ENCODE peak calls at places on chromosome 17, in ten cellular contexts. One of them, this sample, is unnamed.

GRCh38 chr17:10755592-10756127 is 25.8 kb upstream of the TMEM220 start:
- DNase-seq in CD4-positive, CD25-positive, alpha-beta regulatory T cell: no peak
- DNase-seq in AG04450: no peak
- DNase-seq in NCI-H1436: no peak
- DNase-seq in NCI-H1417: no peak
- DNase-seq in PC-3: no peak
- DNase-seq in caudate nucleus: no peak
- DNase-seq in frontal cortex: no peak
- DNase-seq in SK-MEL-5: no peak
- DNase-seq in GM20000: no peak
- DNase-seq in this sample: no peak

GRCh38 chr17:59161477-59161876 is 5.9 kb downstream of the PRR11 start:
- DNase-seq in CD4-positive, CD25-positive, alpha-beta regulatory T cell: no peak
- DNase-seq in SK-MEL-5: no peak
- DNase-seq in frontal cortex: no peak
- DNase-seq in NCI-H1436: no peak
- DNase-seq in GM20000: no peak
- DNase-seq in caudate nucleus: no peak
- DNase-seq in NCI-H1417: no peak
- DNase-seq in PC-3: no peak
- DNase-seq in AG04450: no peak
- DNase-seq in this sample: no peak

GRCh38 chr17:63974594-63975192 is 2.0 kb upstream of the SCN4A start:
- DNase-seq in GM20000: no peak
- DNase-seq in NCI-H1417: no peak
- DNase-seq in caudate nucleus: no peak
- DNase-seq in frontal cortex: no peak
- DNase-seq in SK-MEL-5: no peak
- DNase-seq in CD4-positive, CD25-positive, alpha-beta regulatory T cell: no peak
- DNase-seq in NCI-H1436: no peak
- DNase-seq in AG04450: no peak
- DNase-seq in PC-3: peak; percentile 95
- DNase-seq in this sample: peak; percentile 85

GRCh38 chr17:75260679-75261335 is 599 bp downstream of the GGA3 start:
- DNase-seq in NCI-H1436: no peak
- DNase-seq in caudate nucleus: no peak
- DNase-seq in PC-3: peak; percentile 20
- DNase-seq in frontal cortex: no peak
- DNase-seq in NCI-H1417: no peak
- DNase-seq in AG04450: no peak
- DNase-seq in GM20000: no peak
- DNase-seq in CD4-positive, CD25-positive, alpha-beta regulatory T cell: no peak
- DNase-seq in SK-MEL-5: no peak
- DNase-seq in this sample: peak; percentile 49

GRCh38 chr17:8204761-8205555 is 5.4 kb downstream of the AURKB start:
- DNase-seq in PC-3: no peak
- DNase-seq in CD4-positive, CD25-positive, alpha-beta regulatory T cell: no peak
- DNase-seq in SK-MEL-5: no peak
- DNase-seq in GM20000: no peak
- DNase-seq in NCI-H1417: no peak
- DNase-seq in frontal cortex: no peak
- DNase-seq in caudate nucleus: no peak
- DNase-seq in NCI-H1436: no peak
- DNase-seq in AG04450: no peak
- DNase-seq in this sample: no peak

GRCh38 chr17:10088444-10088843 is 110.0 kb downstream of the GAS7 start:
- DNase-seq in SK-MEL-5: no peak
- DNase-seq in CD4-positive, CD25-positive, alpha-beta regulatory T cell: no peak
- DNase-seq in caudate nucleus: no peak
- DNase-seq in frontal cortex: no peak
- DNase-seq in NCI-H1417: no peak
- DNase-seq in AG04450: no peak
- DNase-seq in GM20000: no peak
- DNase-seq in PC-3: no peak
- DNase-seq in NCI-H1436: no peak
- DNase-seq in this sample: no peak

GRCh38 chr17:18280766-18281165 is 20.3 kb downstream of the MIEF2 start:
- DNase-seq in AG04450: no peak
- DNase-seq in SK-MEL-5: no peak
- DNase-seq in caudate nucleus: no peak
- DNase-seq in NCI-H1436: no peak
- DNase-seq in NCI-H1417: no peak
- DNase-seq in CD4-positive, CD25-positive, alpha-beta regulatory T cell: no peak
- DNase-seq in frontal cortex: no peak
- DNase-seq in GM20000: no peak
- DNase-seq in PC-3: no peak
- DNase-seq in this sample: no peak

GRCh38 chr17:80187090-80187489 is 17.3 kb downstream of the CARD14 start:
- DNase-seq in AG04450: no peak
- DNase-seq in caudate nucleus: no peak
- DNase-seq in CD4-positive, CD25-positive, alpha-beta regulatory T cell: no peak
- DNase-seq in frontal cortex: no peak
- DNase-seq in NCI-H1417: no peak
- DNase-seq in PC-3: peak; percentile 71
- DNase-seq in GM20000: no peak
- DNase-seq in NCI-H1436: no peak
- DNase-seq in SK-MEL-5: no peak
- DNase-seq in this sample: no peak

GRCh38 chr17:1091885-1092284 is 87.9 kb downstream of the ABR start:
- DNase-seq in NCI-H1417: no peak
- DNase-seq in AG04450: no peak
- DNase-seq in CD4-positive, CD25-positive, alpha-beta regulatory T cell: no peak
- DNase-seq in caudate nucleus: no peak
- DNase-seq in NCI-H1436: no peak
- DNase-seq in GM20000: no peak
- DNase-seq in PC-3: no peak
- DNase-seq in SK-MEL-5: no peak
- DNase-seq in frontal cortex: no peak
- DNase-seq in this sample: peak; percentile 40

GRCh38 chr17:41781404-41782110 is 5.0 kb downstream of the JUP start:
- DNase-seq in NCI-H1436: no peak
- DNase-seq in PC-3: no peak
- DNase-seq in GM20000: no peak
- DNase-seq in NCI-H1417: no peak
- DNase-seq in CD4-positive, CD25-positive, alpha-beta regulatory T cell: no peak
- DNase-seq in AG04450: no peak
- DNase-seq in frontal cortex: no peak
- DNase-seq in caudate nucleus: no peak
- DNase-seq in SK-MEL-5: no peak
- DNase-seq in this sample: no peak

GRCh38 chr17:45849536-45849990 is 4.9 kb downstream of the SPPL2C start:
- DNase-seq in NCI-H1417: no peak
- DNase-seq in GM20000: no peak
- DNase-seq in CD4-positive, CD25-positive, alpha-beta regulatory T cell: no peak
- DNase-seq in NCI-H1436: no peak
- DNase-seq in PC-3: no peak
- DNase-seq in AG04450: no peak
- DNase-seq in frontal cortex: no peak
- DNase-seq in caudate nucleus: no peak
- DNase-seq in SK-MEL-5: no peak
- DNase-seq in this sample: no peak

GRCh38 chr17:7843536-7844291 is 9.7 kb downstream of the KDM6B start:
- DNase-seq in SK-MEL-5: peak; percentile 77
- DNase-seq in frontal cortex: peak; percentile 77
- DNase-seq in NCI-H1417: peak; percentile 79
- DNase-seq in GM20000: peak; percentile 94
- DNase-seq in caudate nucleus: peak; percentile 41
- DNase-seq in NCI-H1436: peak; percentile 67
- DNase-seq in AG04450: peak; percentile 57
- DNase-seq in CD4-positive, CD25-positive, alpha-beta regulatory T cell: peak; percentile 94
- DNase-seq in PC-3: peak; percentile 72
- DNase-seq in this sample: peak; percentile 88

GRCh38 chr17:79220201-79220714 is 145.6 kb downstream of the ENGASE start:
- DNase-seq in SK-MEL-5: no peak
- DNase-seq in caudate nucleus: no peak
- DNase-seq in CD4-positive, CD25-positive, alpha-beta regulatory T cell: no peak
- DNase-seq in frontal cortex: no peak
- DNase-seq in NCI-H1417: no peak
- DNase-seq in PC-3: no peak
- DNase-seq in GM20000: no peak
- DNase-seq in NCI-H1436: no peak
- DNase-seq in AG04450: no peak
- DNase-seq in this sample: no peak